ENCODE peak calls at places on chromosomes 2 and 18, in ten cellular contexts. P is BJ, D is left lung, J is uterus, W is progenitor cell of endocrine pancreas, G is bronchial epithelial cell, N is ascending aorta, H is thoracic aorta, B is HFF-Myc, E is WTC11. U is an unnamed sample.

GRCh38 chr2:33570681-33571080 is 28.4 kb downstream of the FAM98A start:
- DNase-seq in P (no peak), W (no peak), H (no peak), B (no peak), G (no peak), D (no peak), N (no peak), E (no peak), J (no peak), U (no peak)

GRCh38 chr18:27604583-27604982 is 419.5 kb upstream of the CHST9 start:
- DNase-seq in W (no peak), B (no peak), N (no peak), J (no peak), P (no peak), H (no peak), G (peak; percentile 82), E (no peak), D (no peak), U (no peak)

GRCh38 chr18:49112031-49112430 is 161.3 kb upstream of the SMAD7 start:
- DNase-seq in D (no peak), N (no peak), B (no peak), G (no peak), J (no peak), P (no peak), W (no peak), E (peak; percentile 32), H (no peak), U (no peak)

GRCh38 chr2:85457877-85458316 is 39.4 kb downstream of the SH2D6 start:
- DNase-seq in D (no peak), J (no peak), H (no peak), N (no peak), P (no peak), E (no peak), W (no peak), G (peak; percentile 92), B (no peak), U (peak; percentile 86)

GRCh38 chr2:205751621-205752031 is 69.3 kb downstream of the NRP2 start:
- DNase-seq in J (no peak), E (no peak), B (no peak), D (no peak), W (no peak), P (no peak), G (peak; percentile 60), H (no peak), N (no peak), U (peak; percentile 75)

GRCh38 chr2:85886585-85886984 is 2.2 kb downstream of the ST3GAL5 start:
- DNase-seq in E (no peak), N (peak; percentile 90), D (peak; percentile 76), B (peak; percentile 92), P (peak; percentile 95), W (no peak), H (peak; percentile 54), G (peak; percentile 91), J (peak; percentile 84), U (peak; percentile 85)

GRCh38 chr2:52115750-52116149 is 1083.8 kb upstream of the NRXN1 start:
- DNase-seq in W (no peak), D (no peak), J (no peak), B (no peak), G (no peak), N (no peak), P (no peak), H (no peak), E (no peak), U (no peak)

GRCh38 chr2:234433201-234433600 is 63.7 kb downstream of the ARL4C start:
- DNase-seq in P (no peak), E (no peak), J (no peak), D (no peak), B (no peak), W (no peak), N (no peak), H (no peak), G (no peak), U (no peak)

GRCh38 chr18:2883137-2883671 is 36.4 kb downstream of the EMILIN2 start:
- DNase-seq in J (peak; percentile 40), N (no peak), W (no peak), P (no peak), G (no peak), H (no peak), D (no peak), E (no peak), B (no peak), U (no peak)

GRCh38 chr2:127139766-127140165 is 32.8 kb upstream of the BIN1 start:
- DNase-seq in W (no peak), N (no peak), J (no peak), E (no peak), H (no peak), G (peak; percentile 58), D (no peak), B (no peak), P (no peak), U (peak; percentile 47)
- TF ChIP-seq CTCF in W (no peak), N (no peak), J (no peak), E (no peak), H (no peak), G (no peak), D (no peak), B (no peak), P (no peak), U (peak; percentile 24)

DNA sequence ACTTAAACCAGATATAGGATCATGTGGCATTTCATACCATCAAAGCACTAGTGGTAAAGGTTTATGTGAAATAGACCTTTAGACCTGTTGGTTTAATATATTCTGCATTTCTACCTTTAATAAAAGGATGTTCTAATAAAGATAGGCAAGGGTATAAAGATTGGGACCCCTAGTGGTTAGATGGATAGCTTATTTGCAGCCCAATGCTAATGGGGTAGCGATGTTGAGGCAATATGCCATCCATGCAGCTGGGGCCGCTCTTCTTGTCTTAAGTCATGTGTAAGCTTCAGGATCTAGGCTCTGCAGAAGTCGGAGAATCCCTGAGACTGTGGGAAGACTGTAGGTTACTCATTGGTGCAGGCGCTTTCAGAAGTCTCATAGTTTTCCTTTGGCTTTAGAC is 114.9 kb downstream of the ICOS start:
- DNase-seq in P (no peak), W (no peak), B (no peak), G (no peak), D (no peak), J (no peak), E (peak; percentile 18), H (no peak), N (no peak), U (no peak)
- TF ChIP-seq CTCF in P (no peak), W (peak; percentile 32), B (peak; percentile 22), G (no peak), D (no peak), J (no peak), E (no peak), H (no peak), N (no peak), U (peak; percentile 15)

GRCh38 chr2:121044412-121044811 is 240.6 kb downstream of the TFCP2L1 start:
- DNase-seq in G (peak; percentile 3), B (no peak), N (peak; percentile 59), P (no peak), E (peak; percentile 50), J (no peak), W (no peak), D (no peak), H (no peak), U (no peak)
- TF ChIP-seq CTCF in G (peak; percentile 28), B (peak; percentile 28), N (no peak), P (no peak), E (no peak), J (no peak), W (peak; percentile 27), D (no peak), H (no peak), U (peak; percentile 33)

DNA sequence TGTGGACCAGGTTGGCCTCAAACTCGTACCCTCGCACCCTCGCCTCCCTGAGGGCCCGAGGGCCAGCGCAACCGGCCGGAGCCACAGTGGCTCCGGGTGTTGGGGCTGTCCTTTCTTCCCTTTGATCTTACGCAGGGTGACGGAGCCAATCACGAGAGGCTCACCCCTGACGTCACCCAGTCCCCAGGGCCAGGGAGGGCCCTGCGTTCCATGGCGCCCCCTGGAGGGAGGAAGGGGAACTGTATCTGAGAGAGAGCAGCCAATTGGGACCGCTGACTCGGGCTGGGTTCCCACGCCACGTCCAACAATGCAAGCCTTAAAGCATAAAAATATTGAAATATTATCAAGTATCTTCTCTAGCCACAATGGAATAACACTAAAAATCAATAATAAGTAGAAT is 432.8 kb upstream of the LRRTM4 start:
- DNase-seq in E (no peak), N (no peak), D (no peak), W (no peak), P (no peak), B (no peak), H (no peak), G (no peak), J (no peak), U (no peak)
- TF ChIP-seq CTCF in E (peak; percentile 67), N (no peak), D (no peak), W (peak; percentile 25), P (no peak), B (peak; percentile 26), H (no peak), G (no peak), J (no peak), U (no peak)

GRCh38 chr18:35728676-35729075 is 147.1 kb downstream of the GALNT1 start:
- DNase-seq in H (no peak), J (no peak), W (no peak), G (no peak), P (no peak), E (no peak), B (no peak), D (no peak), N (no peak), U (peak; percentile 61)
- TF ChIP-seq CTCF in H (no peak), J (no peak), W (no peak), G (no peak), P (no peak), E (no peak), B (no peak), D (no peak), N (no peak), U (no peak)

GRCh38 chr2:9814129-9814868 is 29.0 kb upstream of the TAF1B start:
- DNase-seq in W (no peak), D (peak; percentile 27), B (no peak), P (no peak), G (no peak), N (peak; percentile 57), H (no peak), J (no peak), E (no peak), U (no peak)
- TF ChIP-seq CTCF in W (peak; percentile 0), D (no peak), B (no peak), P (no peak), G (no peak), N (no peak), H (peak; percentile 29), J (no peak), E (no peak), U (no peak)

DNA sequence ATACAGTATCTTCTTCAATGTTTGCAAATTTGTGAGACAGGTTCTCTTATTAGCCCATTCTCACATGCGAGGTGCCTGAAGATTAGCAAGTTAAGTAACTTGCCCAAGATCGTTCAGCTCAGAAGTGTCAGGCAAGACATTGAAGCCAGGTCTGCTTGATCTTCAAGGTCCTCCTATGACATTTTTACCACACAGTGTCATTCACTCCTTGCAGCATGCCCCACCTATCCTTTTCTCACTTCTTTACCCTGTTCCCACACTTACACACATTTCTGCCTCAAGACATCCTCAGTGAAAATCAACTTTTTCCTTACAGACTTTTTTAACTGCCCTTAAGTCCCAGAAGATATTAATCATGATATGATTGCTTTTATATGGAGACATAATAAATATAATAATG is 73.8 kb downstream of the SCN2A start:
- DNase-seq in G (no peak), W (no peak), H (no peak), B (no peak), J (no peak), D (no peak), E (no peak), P (no peak), N (no peak), U (no peak)
- TF ChIP-seq CTCF in G (no peak), W (no peak), H (no peak), B (no peak), J (no peak), D (no peak), E (no peak), P (no peak), N (no peak), U (no peak)

GRCh38 chr18:864872-865273 is 39.8 kb upstream of the ADCYAP1 start:
- DNase-seq in B (peak; percentile 42), N (peak; percentile 79), J (peak; percentile 52), G (peak; percentile 48), W (peak; percentile 58), D (peak; percentile 63), E (peak; percentile 80), P (peak; percentile 6), H (no peak), U (peak; percentile 43)
- TF ChIP-seq CTCF in B (peak; percentile 99), N (peak; percentile 96), J (peak; percentile 87), G (peak; percentile 99), W (peak; percentile 97), D (peak; percentile 75), E (peak; percentile 95), P (peak; percentile 99), H (peak; percentile 97), U (peak; percentile 100)

U was measured in mammary epithelial cell.